ENCODE peak calls at places on chromosome 4, in six cellular contexts. T, F, E, S, X and C are unnamed samples.

GRCh38 chr4:74933562-74934015 is 673 bp downstream of the PARM1 start:
- DNase-seq in T (peak), F (peak), E (no peak), S (peak), X (peak), C (no peak)

GRCh38 chr4:186979966-186980745 is 256.5 kb upstream of the FAT1 start:
- DNase-seq in T (no peak), F (peak), E (no peak), S (no peak), X (no peak), C (no peak)

GRCh38 chr4:103098746-103099421 is 750 bp downstream of the BDH2 start:
- DNase-seq in T (no peak), F (peak), E (no peak), S (no peak), X (no peak), C (no peak)

GRCh38 chr4:110055014-110055768 is 142.5 kb downstream of the EGF start:
- DNase-seq in T (no peak), F (no peak), E (no peak), S (no peak), X (no peak), C (no peak)

GRCh38 chr4:8583655-8584025 is 3.4 kb downstream of the GPR78 start:
- DNase-seq in T (no peak), F (no peak), E (no peak), S (no peak), X (no peak), C (no peak)

GRCh38 chr4:3135155-3136011 is 60.9 kb downstream of the HTT start:
- DNase-seq in T (no peak), F (peak), E (no peak), S (no peak), X (no peak), C (no peak)

GRCh38 chr4:163161536-163162205 is 5.0 kb downstream of the NAF1 start:
- DNase-seq in T (no peak), F (peak), E (no peak), S (no peak), X (no peak), C (no peak)

GRCh38 chr4:35970366-35970960 is 273.9 kb downstream of the ARAP2 start:
- DNase-seq in T (no peak), F (no peak), E (no peak), S (no peak), X (no peak), C (no peak)

GRCh38 chr4:137125011-137125410 is 407.3 kb downstream of the PCDH18 start:
- DNase-seq in T (peak), F (peak), E (no peak), S (no peak), X (no peak), C (no peak)

GRCh38 chr4:4780634-4781287 is 78.7 kb upstream of the MSX1 start:
- DNase-seq in T (no peak), F (peak), E (no peak), S (no peak), X (no peak), C (no peak)

GRCh38 chr4:55127521-55127920 is 2.1 kb upstream of the KDR start:
- DNase-seq in T (no peak), F (peak), E (no peak), S (no peak), X (no peak), C (no peak)

GRCh38 chr4:5217411-5217810 is 166.1 kb downstream of the STK32B start:
- DNase-seq in T (no peak), F (no peak), E (no peak), S (no peak), X (no peak), C (no peak)